ENCODE peak calls at places on chromosomes 12 and 14, in five cellular contexts. One of them, this sample, is unnamed.

GRCh38 chr12:112992541-112993398 is 14.5 kb downstream of the OAS2 start:
- DNase-seq in omental fat pad: no peak
- DNase-seq in Calu3: peak
- DNase-seq in pancreas: peak
- DNase-seq in GM13976: peak
- DNase-seq in this sample: no peak

GRCh38 chr14:23641180-23641914 is 5.2 kb downstream of the DHRS2 start:
- DNase-seq in omental fat pad: no peak
- DNase-seq in Calu3: no peak
- DNase-seq in pancreas: no peak
- DNase-seq in GM13976: no peak
- DNase-seq in this sample: no peak

GRCh38 chr14:89855961-89856360 is 98.6 kb downstream of the EFCAB11 start:
- DNase-seq in omental fat pad: no peak
- DNase-seq in Calu3: no peak
- DNase-seq in pancreas: no peak
- DNase-seq in GM13976: no peak
- DNase-seq in this sample: no peak

GRCh38 chr14:75690010-75690409 is 29.0 kb downstream of the TTLL5 start:
- DNase-seq in omental fat pad: no peak
- DNase-seq in Calu3: peak
- DNase-seq in pancreas: no peak
- DNase-seq in GM13976: no peak
- DNase-seq in this sample: no peak

GRCh38 chr14:89137514-89138163 is 279.4 kb downstream of the FOXN3 start:
- DNase-seq in omental fat pad: no peak
- DNase-seq in Calu3: peak
- DNase-seq in pancreas: peak
- DNase-seq in GM13976: no peak
- DNase-seq in this sample: peak

GRCh38 chr14:68547305-68548193 is 245.3 kb downstream of the ZFP36L1 start:
- DNase-seq in omental fat pad: no peak
- DNase-seq in Calu3: no peak
- DNase-seq in pancreas: no peak
- DNase-seq in GM13976: no peak
- DNase-seq in this sample: peak

GRCh38 chr12:122793685-122794106 is 19.3 kb downstream of the CCDC62 start:
- DNase-seq in omental fat pad: no peak
- DNase-seq in Calu3: peak
- DNase-seq in pancreas: peak
- DNase-seq in GM13976: peak
- DNase-seq in this sample: no peak

GRCh38 chr12:76622915-76623314 is 63.3 kb upstream of the OSBPL8 start:
- DNase-seq in omental fat pad: no peak
- DNase-seq in Calu3: no peak
- DNase-seq in pancreas: no peak
- DNase-seq in GM13976: no peak
- DNase-seq in this sample: no peak

GRCh38 chr12:76277480-76277879 is 70.7 kb downstream of the BBS10 start:
- DNase-seq in omental fat pad: no peak
- DNase-seq in Calu3: no peak
- DNase-seq in pancreas: no peak
- DNase-seq in GM13976: no peak
- DNase-seq in this sample: no peak

GRCh38 chr12:102061556-102062418 is at the start of gene WASHC3:
- DNase-seq in omental fat pad: peak
- DNase-seq in Calu3: peak
- DNase-seq in pancreas: peak
- DNase-seq in GM13976: peak
- DNase-seq in this sample: peak
- TF ChIP-seq CTCF in omental fat pad: no peak
- TF ChIP-seq CTCF in Calu3: no peak
- TF ChIP-seq CTCF in pancreas: no peak
- TF ChIP-seq CTCF in GM13976: no peak
- TF ChIP-seq CTCF in this sample: no peak

DNA sequence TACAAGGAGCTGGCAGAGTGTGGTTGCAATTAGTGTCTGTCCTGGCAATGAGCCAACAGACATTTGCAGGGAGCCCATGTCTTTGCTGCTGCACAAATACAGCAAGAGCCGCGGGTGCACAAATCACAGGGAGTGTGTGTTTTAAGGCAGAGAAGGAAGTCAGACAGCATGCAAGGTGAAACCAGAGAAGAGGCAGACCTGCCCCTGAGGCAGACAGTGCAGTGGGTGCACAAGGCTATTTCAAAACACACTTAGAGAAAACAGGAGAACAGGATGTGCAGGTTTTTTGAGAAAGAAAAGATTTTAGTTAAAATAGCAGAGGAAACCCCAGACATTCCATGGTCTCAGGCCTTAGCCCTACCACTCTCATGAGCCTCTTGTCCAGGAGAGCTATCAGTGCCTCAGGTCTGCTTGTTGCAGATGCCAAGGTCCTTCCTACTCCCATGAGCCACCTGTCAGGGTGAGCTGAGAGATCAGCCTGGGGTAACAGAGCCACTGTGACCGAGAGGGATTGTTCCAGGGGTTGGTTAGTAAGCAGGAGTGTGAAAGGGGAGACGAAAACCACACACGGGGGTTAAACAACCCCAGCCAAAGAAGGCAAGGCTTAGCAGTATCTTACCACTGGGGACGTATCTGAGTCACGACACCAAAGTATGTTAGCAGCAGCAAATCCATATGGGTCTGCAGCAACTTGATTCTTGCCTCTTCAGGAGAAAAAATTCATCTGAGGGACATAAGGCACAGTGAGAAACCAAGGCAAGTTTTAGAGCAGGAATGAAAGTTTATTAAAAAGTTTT is 78.1 kb downstream of the C14orf132 start:
- DNase-seq in omental fat pad: no peak
- DNase-seq in Calu3: no peak
- DNase-seq in pancreas: no peak
- DNase-seq in GM13976: no peak
- DNase-seq in this sample: peak
- TF ChIP-seq CTCF in omental fat pad: no peak
- TF ChIP-seq CTCF in Calu3: no peak
- TF ChIP-seq CTCF in pancreas: no peak
- TF ChIP-seq CTCF in GM13976: no peak
- TF ChIP-seq CTCF in this sample: no peak

GRCh38 chr12:33277386-33277785 is 162.2 kb downstream of the SYT10 start:
- DNase-seq in omental fat pad: no peak
- DNase-seq in Calu3: no peak
- DNase-seq in pancreas: no peak
- DNase-seq in GM13976: no peak
- DNase-seq in this sample: no peak
- TF ChIP-seq CTCF in omental fat pad: no peak
- TF ChIP-seq CTCF in Calu3: no peak
- TF ChIP-seq CTCF in pancreas: no peak
- TF ChIP-seq CTCF in GM13976: no peak
- TF ChIP-seq CTCF in this sample: no peak

GRCh38 chr12:33423706-33424105 is 15.9 kb downstream of the SYT10 start:
- DNase-seq in omental fat pad: no peak
- DNase-seq in Calu3: no peak
- DNase-seq in pancreas: no peak
- DNase-seq in GM13976: no peak
- DNase-seq in this sample: no peak

GRCh38 chr12:33429468-33429867 is 10.2 kb downstream of the SYT10 start:
- DNase-seq in omental fat pad: no peak
- DNase-seq in Calu3: no peak
- DNase-seq in pancreas: no peak
- DNase-seq in GM13976: no peak
- DNase-seq in this sample: no peak

GRCh38 chr12:33432992-33433391 is 6.6 kb downstream of the SYT10 start:
- DNase-seq in omental fat pad: no peak
- DNase-seq in Calu3: no peak
- DNase-seq in pancreas: no peak
- DNase-seq in GM13976: no peak
- DNase-seq in this sample: no peak

GRCh38 chr12:33431648-33432047 is 8.0 kb downstream of the SYT10 start:
- DNase-seq in omental fat pad: no peak
- DNase-seq in Calu3: no peak
- DNase-seq in pancreas: no peak
- DNase-seq in GM13976: no peak
- DNase-seq in this sample: no peak

DNA sequence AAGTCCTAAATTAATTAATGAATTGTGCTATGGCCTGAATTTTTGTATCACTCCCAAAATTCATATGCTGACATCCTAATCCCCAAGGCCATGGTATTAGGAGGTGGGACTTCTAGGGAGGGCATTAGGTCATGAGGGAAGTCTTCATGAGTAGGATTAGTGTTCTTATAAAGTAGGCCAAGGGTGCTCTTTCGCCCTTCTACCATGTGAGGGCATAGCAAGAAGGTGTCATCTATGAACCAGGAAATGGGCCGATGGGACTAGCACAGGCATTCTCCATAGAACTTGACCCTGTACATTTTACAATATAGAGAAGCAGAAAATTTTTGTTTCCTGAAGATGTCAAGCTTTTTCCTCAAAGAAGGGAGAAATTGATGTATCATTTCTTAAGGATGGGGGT is 12.5 kb downstream of the SYT10 start:
- DNase-seq in omental fat pad: no peak
- DNase-seq in Calu3: peak
- DNase-seq in pancreas: no peak
- DNase-seq in GM13976: no peak
- DNase-seq in this sample: no peak
- TF ChIP-seq CTCF in omental fat pad: no peak
- TF ChIP-seq CTCF in Calu3: peak
- TF ChIP-seq CTCF in pancreas: no peak
- TF ChIP-seq CTCF in GM13976: no peak
- TF ChIP-seq CTCF in this sample: no peak

GRCh38 chr14:72906316-72906715 is 12.4 kb upstream of the DPF3 start:
- DNase-seq in omental fat pad: no peak
- DNase-seq in Calu3: no peak
- DNase-seq in pancreas: no peak
- DNase-seq in GM13976: no peak
- DNase-seq in this sample: no peak
- TF ChIP-seq CTCF in omental fat pad: no peak
- TF ChIP-seq CTCF in Calu3: no peak
- TF ChIP-seq CTCF in pancreas: no peak
- TF ChIP-seq CTCF in GM13976: no peak
- TF ChIP-seq CTCF in this sample: no peak

GRCh38 chr12:52038447-52038846 is 12.8 kb upstream of the NR4A1 start:
- DNase-seq in omental fat pad: no peak
- DNase-seq in Calu3: no peak
- DNase-seq in pancreas: no peak
- DNase-seq in GM13976: no peak
- DNase-seq in this sample: no peak

GRCh38 chr12:52036587-52037171 is 14.6 kb upstream of the NR4A1 start:
- DNase-seq in omental fat pad: peak
- DNase-seq in Calu3: peak
- DNase-seq in pancreas: peak
- DNase-seq in GM13976: peak
- DNase-seq in this sample: peak

GRCh38 chr12:52035926-52036325 is 15.3 kb upstream of the NR4A1 start:
- DNase-seq in omental fat pad: no peak
- DNase-seq in Calu3: no peak
- DNase-seq in pancreas: no peak
- DNase-seq in GM13976: no peak
- DNase-seq in this sample: no peak

GRCh38 chr12:52033506-52034258 is 17.6 kb upstream of the NR4A1 start:
- DNase-seq in omental fat pad: no peak
- DNase-seq in Calu3: no peak
- DNase-seq in pancreas: peak
- DNase-seq in GM13976: no peak
- DNase-seq in this sample: no peak

DNA sequence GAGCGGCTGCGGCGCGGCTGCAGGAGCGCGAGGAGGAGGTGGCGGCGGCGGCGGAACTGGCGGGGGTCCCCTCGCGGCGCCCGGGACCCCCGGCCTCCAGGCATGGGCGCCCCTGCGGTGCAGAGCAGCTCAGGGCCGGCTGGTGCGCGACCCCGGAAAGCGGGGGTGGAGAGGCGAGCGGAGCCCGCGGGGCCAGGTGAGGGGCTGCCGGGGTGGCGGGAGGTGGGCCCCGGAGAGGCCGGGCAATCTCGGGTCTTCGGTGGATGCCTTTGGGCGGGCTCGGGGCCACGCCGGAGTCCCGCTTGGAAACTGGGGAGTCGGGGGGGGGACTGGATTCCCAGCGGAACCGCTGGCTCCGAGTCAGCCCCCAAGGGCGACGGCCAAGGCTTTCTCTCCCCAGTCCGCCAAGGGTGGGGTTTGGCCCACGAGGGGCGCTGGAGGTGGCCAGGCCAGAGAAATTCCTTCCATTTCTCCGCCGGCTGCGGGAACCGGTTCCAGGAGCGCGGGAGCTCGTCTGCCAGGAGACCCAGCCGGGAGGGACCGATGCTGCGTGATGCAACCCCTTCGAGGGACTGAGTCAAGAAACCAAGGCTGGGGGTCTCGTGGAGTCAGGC is 13.9 kb upstream of the NR4A1 start:
- DNase-seq in omental fat pad: no peak
- DNase-seq in Calu3: peak
- DNase-seq in pancreas: peak
- DNase-seq in GM13976: peak
- DNase-seq in this sample: peak
- TF ChIP-seq CTCF in omental fat pad: no peak
- TF ChIP-seq CTCF in Calu3: no peak
- TF ChIP-seq CTCF in pancreas: no peak
- TF ChIP-seq CTCF in GM13976: no peak
- TF ChIP-seq CTCF in this sample: no peak

GRCh38 chr14:99354166-99354875 is 82.3 kb upstream of the BCL11B start:
- DNase-seq in omental fat pad: no peak
- DNase-seq in Calu3: no peak
- DNase-seq in pancreas: no peak
- DNase-seq in GM13976: no peak
- DNase-seq in this sample: no peak
- TF ChIP-seq CTCF in omental fat pad: no peak
- TF ChIP-seq CTCF in Calu3: no peak
- TF ChIP-seq CTCF in pancreas: no peak
- TF ChIP-seq CTCF in GM13976: no peak
- TF ChIP-seq CTCF in this sample: no peak

GRCh38 chr12:80156306-80156705 is 57.0 kb downstream of the OTOGL start:
- DNase-seq in omental fat pad: no peak
- DNase-seq in Calu3: no peak
- DNase-seq in pancreas: no peak
- DNase-seq in GM13976: no peak
- DNase-seq in this sample: no peak
- TF ChIP-seq CTCF in omental fat pad: no peak
- TF ChIP-seq CTCF in Calu3: no peak
- TF ChIP-seq CTCF in pancreas: no peak
- TF ChIP-seq CTCF in GM13976: no peak
- TF ChIP-seq CTCF in this sample: no peak

GRCh38 chr12:47717443-47718193 is 7.7 kb downstream of the ENDOU start:
- DNase-seq in omental fat pad: peak
- DNase-seq in Calu3: peak
- DNase-seq in pancreas: peak
- DNase-seq in GM13976: peak
- DNase-seq in this sample: peak
- TF ChIP-seq CTCF in omental fat pad: no peak
- TF ChIP-seq CTCF in Calu3: no peak
- TF ChIP-seq CTCF in pancreas: peak
- TF ChIP-seq CTCF in GM13976: peak
- TF ChIP-seq CTCF in this sample: no peak

GRCh38 chr12:41515953-41516352 is 327.8 kb downstream of the PDZRN4 start:
- DNase-seq in omental fat pad: no peak
- DNase-seq in Calu3: no peak
- DNase-seq in pancreas: no peak
- DNase-seq in GM13976: no peak
- DNase-seq in this sample: no peak
- TF ChIP-seq CTCF in omental fat pad: no peak
- TF ChIP-seq CTCF in Calu3: no peak
- TF ChIP-seq CTCF in pancreas: no peak
- TF ChIP-seq CTCF in GM13976: no peak
- TF ChIP-seq CTCF in this sample: no peak